ENCODE peak calls at places on chromosomes 5 and 9, in six cellular contexts. L is RCC 7860; E is stimulated activated CD4-positive, alpha-beta T cell treated with anti-CD3 and anti-CD28 coated beads, Interleukin-1b, Interleukin-23, amount 100 ng/mL, for 4 hours; F is heart left ventricle; W is iPS-NIHi11; M is activated CD4-positive, alpha-beta T cell treated with anti-CD3 and anti-CD28 coated beads, Interleukin-2, amount 10 ng/mL, durations not matched to agents 7 days and 5 days. V is an unnamed sample.

GRCh38 chr5:175889910-175890684 is 18.7 kb downstream of the CPLX2 start:
- DNase-seq in L (no peak), E (no peak), F (no peak), W (no peak), M (no peak), V (no peak)

GRCh38 chr5:116507051-116507537 is 67.5 kb downstream of the SEMA6A start:
- DNase-seq in L (no peak), E (no peak), F (no peak), W (no peak), M (no peak), V (no peak)

GRCh38 chr5:6311568-6312501 is 66.5 kb downstream of the MED10 start:
- DNase-seq in L (no peak), E (no peak), F (no peak), W (no peak), M (no peak), V (no peak)

GRCh38 chr9:113484258-113484730 is 20.8 kb downstream of the RGS3 start:
- DNase-seq in L (no peak), E (no peak), F (peak), W (no peak), M (no peak), V (no peak)

GRCh38 chr9:71830929-71831328 is 62.6 kb upstream of the CEMIP2 start:
- DNase-seq in L (no peak), E (no peak), F (no peak), W (no peak), M (no peak), V (no peak)

GRCh38 chr9:129109504-129109903 is 1.1 kb downstream of the CRAT start:
- DNase-seq in L (no peak), E (no peak), F (no peak), W (no peak), M (peak), V (no peak)

GRCh38 chr5:150486402-150487198 is 21.3 kb upstream of the NDST1 start:
- DNase-seq in L (peak), E (peak), F (peak), W (peak), M (peak), V (peak)

GRCh38 chr5:78527054-78527884 is 121.3 kb downstream of the LHFPL2 start:
- DNase-seq in L (peak), E (no peak), F (no peak), W (no peak), M (no peak), V (no peak)

GRCh38 chr5:78003914-78004313 is 227.8 kb upstream of the TBCA start:
- DNase-seq in L (no peak), E (no peak), F (no peak), W (no peak), M (no peak), V (no peak)